ENCODE peak calls at places on chromosomes 6 and 20, in four cellular contexts. G, F, P and I are unnamed samples.

GRCh38 chr6:149648148-149649145 is at the start of gene KATNA1:
- DNase-seq in G (peak; percentile 94), P (peak; percentile 58), F (peak; percentile 91), I (peak; percentile 86)

GRCh38 chr20:57560554-57561355 is at the start of gene PCK1:
- DNase-seq in G (peak; percentile 96), P (peak; percentile 1), F (peak; percentile 53), I (peak; percentile 60)

GRCh38 chr20:13037727-13038126 is 29.0 kb downstream of the SPTLC3 start:
- DNase-seq in P (peak; percentile 22), G (no peak), F (no peak), I (no peak)

GRCh38 chr6:135117413-135117968 is 62.9 kb upstream of the HBS1L start:
- DNase-seq in P (no peak), F (no peak), G (no peak), I (no peak)

GRCh38 chr6:157304840-157305675 is 18.3 kb downstream of the TMEM242 start:
- DNase-seq in P (peak; percentile 59), F (no peak), G (peak; percentile 26), I (peak; percentile 83)

GRCh38 chr20:19890358-19891117 is 126.6 kb upstream of the NAA20 start:
- DNase-seq in G (no peak), P (no peak), F (no peak), I (no peak)

GRCh38 chr6:7156666-7157278 is 49.0 kb downstream of the RREB1 start:
- DNase-seq in F (no peak), P (peak; percentile 75), G (no peak), I (no peak)

GRCh38 chr6:53044071-53044470 is 21.1 kb upstream of the FBXO9 start:
- DNase-seq in F (peak; percentile 43), P (peak; percentile 72), G (no peak), I (no peak)

GRCh38 chr6:71079707-71080106 is 122.8 kb upstream of the B3GAT2 start:
- DNase-seq in P (peak; percentile 53), F (no peak), G (no peak), I (no peak)

GRCh38 chr6:162773996-162774395 is 46.2 kb downstream of the PACRG start:
- DNase-seq in F (no peak), G (no peak), P (no peak), I (no peak)

GRCh38 chr20:15760217-15760567 is 813.1 kb downstream of the KIF16B start:
- DNase-seq in P (no peak), G (no peak), F (no peak), I (no peak)

GRCh38 chr20:219290-220115 is 7.6 kb upstream of the DEFB129 start:
- DNase-seq in P (peak; percentile 7), F (no peak), G (no peak), I (no peak)

GRCh38 chr6:43949451-43950110 is 177.7 kb downstream of the MRPL14 start:
- DNase-seq in P (no peak), G (no peak), F (no peak), I (no peak)

GRCh38 chr6:5246870-5247161 is 13.9 kb downstream of the LYRM4 start:
- DNase-seq in P (no peak), G (no peak), F (no peak), I (no peak)

GRCh38 chr20:63953764-63954429 is 2.3 kb downstream of the UCKL1 start:
- DNase-seq in F (no peak), G (no peak), P (no peak), I (no peak)
- H3K4me1 ChIP-seq in F (peaks cover 39% of the 10 kb centered on the region), G (peaks cover 70% of the 10 kb centered on the region), P (peaks cover 42% of the 10 kb centered on the region), I (peaks cover 64% of the 10 kb centered on the region)

DNA sequence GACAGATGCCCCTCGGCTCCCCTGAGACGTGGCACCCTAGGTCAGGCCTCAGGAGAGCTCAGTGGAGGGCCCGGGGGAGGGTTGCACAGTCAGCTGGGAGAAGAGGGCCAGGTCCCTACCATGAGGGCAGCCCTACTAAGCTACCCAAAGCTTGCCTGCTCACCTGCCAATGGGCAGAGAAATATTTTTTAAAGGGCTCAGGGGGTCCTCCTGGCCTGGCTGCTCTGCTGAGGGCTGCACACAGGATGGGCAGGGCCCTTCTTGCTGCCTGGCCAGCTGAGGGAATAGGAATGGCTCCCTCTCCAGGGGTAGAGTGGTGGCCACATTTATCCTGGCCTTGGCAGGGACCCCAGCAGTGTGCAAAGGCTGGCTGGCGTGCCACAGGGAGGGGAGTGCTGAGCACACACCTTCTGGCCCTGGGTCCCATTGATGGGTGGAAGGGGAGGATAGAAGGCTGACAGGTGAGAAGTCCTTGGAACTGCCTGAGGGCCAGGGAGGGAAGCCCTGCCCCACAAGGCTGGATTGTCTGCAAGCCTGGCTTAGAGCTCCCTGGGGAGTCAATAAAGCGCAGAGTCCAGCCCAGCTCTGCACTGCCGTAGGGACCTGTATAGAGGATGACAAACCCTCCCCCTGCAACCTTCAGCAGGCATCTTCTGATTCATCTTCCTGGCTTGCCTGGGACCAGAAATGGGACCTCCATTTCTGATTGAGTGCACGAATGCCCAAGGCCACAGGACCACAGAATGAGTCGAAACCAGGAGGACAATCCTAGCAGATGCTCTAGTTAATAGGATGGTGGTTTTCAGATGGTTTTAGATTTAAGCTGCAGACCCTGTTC is 62.1 kb downstream of the NOL4L start:
- DNase-seq in F (peak; percentile 32), G (no peak), P (peak; percentile 55), I (no peak)
- TF ChIP-seq POLR2A in F (no peak), G (no peak), P (no peak), I (no peak)

GRCh38 chr20:38075161-38075998 is 41.8 kb downstream of the RPRD1B start:
- DNase-seq in G (no peak), F (no peak), P (peak; percentile 57), I (no peak)
- H3K27ac ChIP-seq in G (peak overlapping the region; percentile 70), F (peak overlapping the region; percentile 78), P (peak overlapping the region; percentile 64), I (no peak overlapping the region)

GRCh38 chr20:11529046-11529445 is 388.6 kb upstream of the BTBD3 start:
- DNase-seq in P (no peak), G (no peak), F (no peak), I (no peak)
- H3K4me1 ChIP-seq in P (no peaks in the 10 kb centered on the region), G (no peaks in the 10 kb centered on the region), F (no peaks in the 10 kb centered on the region), I (no peaks in the 10 kb centered on the region)

DNA sequence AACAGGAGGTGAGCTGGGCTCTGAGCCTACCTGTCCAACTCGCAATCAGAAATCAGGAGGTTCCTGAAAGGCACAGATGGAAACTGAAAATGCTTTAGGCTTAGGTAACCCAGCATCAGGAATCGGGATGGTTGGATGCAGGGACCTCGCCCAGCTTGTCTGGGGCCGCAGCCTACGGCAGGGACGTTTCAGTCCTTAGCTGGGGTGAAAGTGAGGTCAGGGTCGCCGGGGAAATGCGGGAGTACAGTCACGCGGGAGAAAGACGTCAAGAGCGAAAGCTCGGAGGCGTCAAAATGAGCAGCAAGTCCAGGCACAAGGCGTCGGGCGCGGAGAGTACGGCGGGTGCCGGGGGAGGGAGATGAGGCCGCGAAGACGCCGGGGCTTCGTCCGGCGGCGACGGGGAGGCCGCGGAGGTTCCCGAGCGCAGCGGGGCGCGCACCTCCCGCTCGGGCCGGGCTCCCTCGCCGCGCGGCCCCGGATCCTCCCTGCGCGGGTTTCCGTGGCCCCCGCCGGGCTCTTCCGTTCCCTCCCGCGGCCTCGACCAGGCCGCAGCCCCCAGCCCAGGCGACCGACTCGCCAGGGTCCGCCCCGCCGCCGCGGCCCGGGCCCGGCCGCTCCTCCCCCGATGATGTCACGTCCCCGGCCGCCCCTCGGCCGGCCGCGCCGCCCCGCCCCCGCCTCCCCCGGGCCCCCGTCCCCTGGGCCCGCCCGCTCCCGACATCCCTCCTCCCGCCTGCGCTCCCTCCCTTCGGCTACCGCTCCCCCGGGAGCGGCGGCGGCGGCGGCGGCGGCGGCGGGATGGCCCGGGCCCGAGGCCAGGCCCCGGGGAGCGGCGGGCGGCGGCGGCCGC is at the start of gene EBF4:
- DNase-seq in G (peak; percentile 47), F (peak; percentile 54), P (no peak), I (peak; percentile 72)
- TF ChIP-seq POLR2A in G (no peak), F (peak; percentile 72), P (no peak), I (peak; percentile 45)

GRCh38 chr6:30207619-30208295 is 5.4 kb downstream of the TRIM26 start:
- DNase-seq in F (no peak), P (no peak), G (peak; percentile 48), I (no peak)
- H3K27ac ChIP-seq in F (peak overlapping the region; percentile 52), P (peak overlapping the region; percentile 22), G (peak overlapping the region; percentile 85), I (peak overlapping the region; percentile 79)

DNA sequence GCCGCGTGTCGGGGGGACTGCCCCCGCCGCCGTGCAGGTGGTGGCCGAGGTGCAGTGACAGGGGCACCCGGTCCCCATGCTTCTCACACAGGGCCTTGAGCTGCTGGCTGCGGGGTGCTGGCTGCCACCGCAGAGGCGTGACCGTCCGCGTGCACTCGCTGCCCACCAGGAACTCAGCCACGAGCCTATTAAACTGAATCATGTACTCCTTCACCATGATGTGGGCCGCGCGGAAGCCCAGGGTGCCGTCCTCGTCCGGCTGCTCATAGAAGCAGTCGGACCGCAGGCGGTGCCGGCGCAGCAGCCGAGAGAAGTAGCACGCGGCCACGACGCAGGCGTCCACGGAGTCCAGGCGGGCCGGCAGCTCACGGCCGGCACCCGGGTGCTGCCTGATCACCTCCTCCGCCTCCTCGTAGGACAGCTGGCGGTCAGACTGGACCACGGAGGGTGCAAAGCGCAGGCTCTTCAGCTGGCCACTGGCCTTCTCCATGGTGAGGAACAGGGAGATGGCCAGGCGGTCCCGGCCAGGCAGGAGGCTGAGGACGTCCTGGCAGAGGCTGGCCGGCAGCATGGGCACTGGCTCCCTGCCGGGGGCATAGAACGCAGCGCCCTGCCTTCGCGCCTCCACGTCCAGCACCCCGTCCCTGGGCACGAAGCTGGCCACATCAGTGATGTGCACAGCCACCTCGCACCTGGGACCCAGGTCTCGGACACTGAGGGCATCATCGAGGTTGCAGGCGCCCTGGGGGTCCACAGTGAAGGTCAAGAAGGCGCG is 9.8 kb downstream of the HELZ2 start:
- DNase-seq in P (no peak), F (no peak), G (no peak), I (no peak)
- H3K4me1 ChIP-seq in P (no peaks in the 10 kb centered on the region), F (no peaks in the 10 kb centered on the region), G (no peaks in the 10 kb centered on the region), I (no peaks in the 10 kb centered on the region)